ENCODE peak calls at places on chromosomes 7 and 10, in four cellular contexts. E is fibroblast of lung, X is adrenal gland, Y is heart right ventricle. T is an unnamed sample. For H3K4me1, the result is how much of the 10 kb centered on the place peaks cover.

GRCh38 chr7:24141876-24142509 is 142.0 kb upstream of the NPY start:
- DNase-seq in Y (no peak), E (no peak), X (no peak), T (no peak)

GRCh38 chr10:91597397-91597881 is 35.4 kb downstream of the PPP1R3C start:
- DNase-seq in E (peak), X (no peak), Y (no peak), T (no peak)

GRCh38 chr7:468141-468540 is 51.5 kb downstream of the PDGFA start:
- DNase-seq in Y (no peak), E (no peak), X (no peak), T (no peak)

GRCh38 chr7:26127411-26127810 is 24.6 kb upstream of the NFE2L3 start:
- DNase-seq in Y (no peak), E (no peak), X (no peak), T (no peak)

GRCh38 chr7:144074374-144074773 is 4.8 kb downstream of the OR2A25 start:
- DNase-seq in E (no peak), Y (no peak), X (no peak), T (no peak)

GRCh38 chr7:17095951-17096350 is 202.5 kb upstream of the AHR start:
- DNase-seq in Y (no peak), E (no peak), X (no peak), T (no peak)

GRCh38 chr7:4681922-4682620 is at the start of gene FOXK1:
- DNase-seq in X (peak), E (peak), Y (peak), T (no peak)

GRCh38 chr10:125284875-125285597 is 124.7 kb upstream of the CTBP2 start:
- DNase-seq in E (no peak), X (no peak), Y (no peak), T (peak)

GRCh38 chr10:49375611-49376010 is 20.3 kb downstream of the DRGX start:
- DNase-seq in Y (no peak), X (no peak), E (no peak), T (no peak)

GRCh38 chr10:44756235-44756634 is 154.9 kb upstream of the TMEM72 start:
- DNase-seq in E (peak), X (no peak), Y (no peak), T (peak)

GRCh38 chr10:29771376-29771775 is 136.6 kb upstream of the SVIL start:
- DNase-seq in X (no peak), E (no peak), Y (no peak), T (no peak)

GRCh38 chr10:103476046-103476768 is 2.8 kb downstream of the CALHM3 start:
- DNase-seq in E (peak), Y (no peak), X (no peak), T (no peak)

GRCh38 chr10:99374526-99374925 is 45.4 kb downstream of the CNNM1 start:
- DNase-seq in E (no peak), Y (no peak), X (no peak), T (no peak)

GRCh38 chr10:79144341-79145173 is 75.8 kb downstream of the ZMIZ1 start:
- DNase-seq in Y (no peak), E (no peak), X (no peak), T (no peak)

GRCh38 chr7:23247602-23248335 is 1.2 kb downstream of the GPNMB start:
- DNase-seq in Y (peak), X (peak), E (no peak), T (no peak)

GRCh38 chr10:84114088-84114667 is 25.1 kb upstream of the GHITM start:
- DNase-seq in Y (no peak), E (no peak), X (no peak), T (no peak)

GRCh38 chr10:127945948-127946347 is 39.0 kb downstream of the PTPRE start:
- DNase-seq in Y (no peak), E (no peak), X (no peak), T (no peak)

GRCh38 chr10:4316166-4316810 is 509.7 kb upstream of the AKR1E2 start:
- DNase-seq in X (no peak), Y (peak), E (peak), T (no peak)

GRCh38 chr7:6531492-6532279 is 19.6 kb downstream of the GRID2IP start:
- DNase-seq in Y (no peak), X (no peak), E (no peak), T (no peak)

GRCh38 chr7:151615058-151615457 is 95.4 kb upstream of the RHEB start:
- DNase-seq in X (no peak), E (no peak), Y (no peak), T (no peak)

GRCh38 chr7:155412416-155413253 is 45.3 kb upstream of the EN2 start:
- DNase-seq in X (peak), E (no peak), Y (peak), T (no peak)

GRCh38 chr10:70052462-70053211 is at the start of gene MACROH2A2:
- DNase-seq in Y (peak), X (peak), E (peak), T (peak)

GRCh38 chr7:70000747-70001348 is 402.6 kb downstream of the AUTS2 start:
- DNase-seq in Y (no peak), E (no peak), X (peak), T (no peak)

GRCh38 chr7:35370694-35371093 is 116.8 kb upstream of the TBX20 start:
- DNase-seq in X (no peak), E (no peak), Y (no peak), T (no peak)

GRCh38 chr10:61836888-61837747 is 64.4 kb upstream of the ARID5B start:
- DNase-seq in E (peak), Y (no peak), X (no peak), T (peak)

GRCh38 chr7:43865277-43865676 is 4.0 kb downstream of the MRPS24 start:
- DNase-seq in E (no peak), Y (no peak), X (no peak), T (no peak)

GRCh38 chr7:39659356-39660013 is 36.1 kb downstream of the RALA start:
- DNase-seq in E (no peak), X (no peak), Y (no peak), T (no peak)

GRCh38 chr7:134995239-134996096 is 9.2 kb downstream of the AGBL3 start:
- DNase-seq in E (no peak), Y (no peak), X (no peak), T (no peak)

GRCh38 chr7:95296456-95296855 is 27.9 kb downstream of the PON1 start:
- DNase-seq in Y (no peak), X (no peak), E (no peak), T (no peak)

GRCh38 chr7:159166530-159166929 is 21.9 kb upstream of the VIPR2 start:
- DNase-seq in Y (no peak), X (no peak), E (no peak), T (no peak)

GRCh38 chr7:924541-925231 is 29.8 kb downstream of the ADAP1 start:
- DNase-seq in X (peak), E (no peak), Y (no peak), T (no peak)

GRCh38 chr10:131021246-131021895 is 290.1 kb downstream of the TCERG1L start:
- DNase-seq in X (no peak), Y (no peak), E (no peak), T (no peak)
- H3K4me1 ChIP-seq in X (under half), Y (under half), E (under half), T (under half)

GRCh38 chr7:152663101-152663740 is 12.7 kb downstream of the XRCC2 start:
- DNase-seq in E (no peak), X (no peak), Y (no peak), T (no peak)

GRCh38 chr7:152661479-152661878 is 14.5 kb downstream of the XRCC2 start:
- DNase-seq in X (no peak), Y (no peak), E (no peak), T (no peak)

GRCh38 chr7:152663926-152664325 is 12.0 kb downstream of the XRCC2 start:
- DNase-seq in E (no peak), Y (no peak), X (no peak), T (no peak)

GRCh38 chr7:152666078-152666477 is 9.9 kb downstream of the XRCC2 start:
- DNase-seq in Y (no peak), X (no peak), E (no peak), T (no peak)

GRCh38 chr7:152664636-152665035 is 11.3 kb downstream of the XRCC2 start:
- DNase-seq in E (no peak), X (no peak), Y (no peak), T (peak)
- H3K27ac ChIP-seq in E (no peak), X (no peak), Y (no peak), T (no peak)

DNA sequence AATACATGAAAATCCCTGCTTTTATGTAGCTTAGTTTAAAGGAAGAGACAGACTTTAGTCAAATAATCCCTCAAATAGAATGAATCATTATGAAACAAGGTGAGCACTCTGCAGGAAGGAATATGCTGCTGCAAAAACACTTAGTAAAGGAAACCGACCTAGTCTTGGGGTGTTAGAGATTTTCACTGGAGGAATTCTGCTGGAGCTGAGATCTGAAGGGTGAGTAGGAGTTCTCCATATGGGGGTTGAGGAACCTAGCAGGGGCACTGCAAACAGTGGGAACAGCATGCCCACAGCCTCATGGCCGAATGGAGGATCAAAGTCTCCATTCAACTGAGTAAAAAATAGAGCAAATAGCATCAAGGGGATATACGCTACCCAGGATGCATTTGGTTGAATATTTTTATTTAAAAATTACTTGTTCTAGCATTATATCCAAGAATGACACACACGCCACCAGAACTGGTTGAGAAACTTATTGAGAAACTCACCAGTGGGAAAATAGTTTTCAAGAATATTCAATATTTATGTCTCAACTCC is 3.5 kb downstream of the ITIH2 start:
- DNase-seq in E (no peak), X (no peak), Y (no peak), T (no peak)
- H3K4me1 ChIP-seq in E (under half), X (under half), Y (under half), T (under half)

GRCh38 chr7:111238891-111239290 is 148.0 kb downstream of the LRRN3 start:
- DNase-seq in Y (no peak), X (no peak), E (peak), T (no peak)

GRCh38 chr7:111239437-111239836 is 148.5 kb downstream of the LRRN3 start:
- DNase-seq in X (no peak), Y (no peak), E (no peak), T (no peak)

GRCh38 chr7:111240371-111240770 is 149.4 kb downstream of the LRRN3 start:
- DNase-seq in Y (no peak), X (no peak), E (no peak), T (no peak)

GRCh38 chr7:111242361-111242760 is 151.4 kb downstream of the LRRN3 start:
- DNase-seq in E (no peak), X (no peak), Y (no peak), T (no peak)
- H3K27ac ChIP-seq in E (no peak), X (no peak), Y (no peak), T (no peak)

T was measured in foreskin keratinocyte.